ENCODE peak calls at places on chromosomes 12 and 14, in five cellular contexts. One of them, this sample, is unnamed.

GRCh38 chr14:95098984-95099599 is 58.2 kb downstream of the DICER1 start:
- DNase-seq in CD8-positive, alpha-beta memory T cell: peak; percentile 10
- DNase-seq in H9: peak; percentile 60
- DNase-seq in tibial artery: peak; percentile 75
- DNase-seq in effector memory CD4-positive, alpha-beta T cell: peak; percentile 3
- DNase-seq in this sample: no peak

GRCh38 chr12:46749322-46749721 is 76.5 kb downstream of the SLC38A4 start:
- DNase-seq in effector memory CD4-positive, alpha-beta T cell: no peak
- DNase-seq in CD8-positive, alpha-beta memory T cell: no peak
- DNase-seq in tibial artery: no peak
- DNase-seq in H9: no peak
- DNase-seq in this sample: no peak

GRCh38 chr14:50635136-50635535 is 33.0 kb downstream of the SAV1 start:
- DNase-seq in tibial artery: no peak
- DNase-seq in H9: no peak
- DNase-seq in CD8-positive, alpha-beta memory T cell: no peak
- DNase-seq in effector memory CD4-positive, alpha-beta T cell: no peak
- DNase-seq in this sample: no peak

GRCh38 chr14:101072945-101073597 is 169.5 kb upstream of the RTL1 start:
- DNase-seq in CD8-positive, alpha-beta memory T cell: no peak
- DNase-seq in H9: peak; percentile 86
- DNase-seq in effector memory CD4-positive, alpha-beta T cell: no peak
- DNase-seq in tibial artery: no peak
- DNase-seq in this sample: no peak

GRCh38 chr12:104469523-104469922 is 12.8 kb downstream of the CHST11 start:
- DNase-seq in effector memory CD4-positive, alpha-beta T cell: no peak
- DNase-seq in tibial artery: no peak
- DNase-seq in H9: no peak
- DNase-seq in CD8-positive, alpha-beta memory T cell: no peak
- DNase-seq in this sample: no peak

GRCh38 chr12:54304187-54304810 is 3.5 kb upstream of the NFE2 start:
- DNase-seq in tibial artery: peak; percentile 85
- DNase-seq in CD8-positive, alpha-beta memory T cell: peak; percentile 32
- DNase-seq in H9: peak; percentile 65
- DNase-seq in effector memory CD4-positive, alpha-beta T cell: no peak
- DNase-seq in this sample: no peak

GRCh38 chr12:122943196-122943595 is 23.1 kb downstream of the ABCB9 start:
- DNase-seq in CD8-positive, alpha-beta memory T cell: no peak
- DNase-seq in H9: no peak
- DNase-seq in tibial artery: no peak
- DNase-seq in effector memory CD4-positive, alpha-beta T cell: no peak
- DNase-seq in this sample: no peak

GRCh38 chr14:99215277-99215676 is 56.7 kb downstream of the BCL11B start:
- DNase-seq in CD8-positive, alpha-beta memory T cell: no peak
- DNase-seq in tibial artery: no peak
- DNase-seq in H9: no peak
- DNase-seq in effector memory CD4-positive, alpha-beta T cell: no peak
- DNase-seq in this sample: no peak

GRCh38 chr14:68392393-68393085 is 400.3 kb downstream of the ZFP36L1 start:
- DNase-seq in tibial artery: peak; percentile 78
- DNase-seq in H9: no peak
- DNase-seq in CD8-positive, alpha-beta memory T cell: no peak
- DNase-seq in effector memory CD4-positive, alpha-beta T cell: no peak
- DNase-seq in this sample: no peak

GRCh38 chr12:47361389-47362031 is 281.8 kb upstream of the AMIGO2 start:
- DNase-seq in H9: peak; percentile 39
- DNase-seq in CD8-positive, alpha-beta memory T cell: peak; percentile 11
- DNase-seq in tibial artery: no peak
- DNase-seq in effector memory CD4-positive, alpha-beta T cell: peak; percentile 2
- DNase-seq in this sample: no peak

GRCh38 chr14:54435500-54435981 is 5.6 kb downstream of the CNIH1 start:
- DNase-seq in tibial artery: no peak
- DNase-seq in effector memory CD4-positive, alpha-beta T cell: no peak
- DNase-seq in CD8-positive, alpha-beta memory T cell: no peak
- DNase-seq in H9: no peak
- DNase-seq in this sample: no peak

GRCh38 chr14:80275208-80275850 is 64.0 kb upstream of the DIO2 start:
- DNase-seq in tibial artery: no peak
- DNase-seq in effector memory CD4-positive, alpha-beta T cell: no peak
- DNase-seq in H9: no peak
- DNase-seq in CD8-positive, alpha-beta memory T cell: no peak
- DNase-seq in this sample: no peak

GRCh38 chr14:75634848-75635247 is 25.8 kb downstream of the ERG28 start:
- DNase-seq in tibial artery: no peak
- DNase-seq in H9: no peak
- DNase-seq in effector memory CD4-positive, alpha-beta T cell: no peak
- DNase-seq in CD8-positive, alpha-beta memory T cell: no peak
- DNase-seq in this sample: no peak

GRCh38 chr14:75562048-75562447 is 16.4 kb upstream of the FLVCR2 start:
- DNase-seq in CD8-positive, alpha-beta memory T cell: no peak
- DNase-seq in tibial artery: no peak
- DNase-seq in H9: no peak
- DNase-seq in effector memory CD4-positive, alpha-beta T cell: no peak
- DNase-seq in this sample: no peak

GRCh38 chr14:52473557-52473956 is 78.7 kb downstream of the TXNDC16 start:
- DNase-seq in H9: no peak
- DNase-seq in effector memory CD4-positive, alpha-beta T cell: no peak
- DNase-seq in CD8-positive, alpha-beta memory T cell: no peak
- DNase-seq in tibial artery: no peak
- DNase-seq in this sample: peak; percentile 1

GRCh38 chr12:49920241-49920914 is 16.7 kb upstream of the FAIM2 start:
- DNase-seq in tibial artery: no peak
- DNase-seq in effector memory CD4-positive, alpha-beta T cell: no peak
- DNase-seq in CD8-positive, alpha-beta memory T cell: no peak
- DNase-seq in H9: peak; percentile 28
- DNase-seq in this sample: no peak

GRCh38 chr12:91126516-91126915 is 15.2 kb upstream of the LUM start:
- DNase-seq in H9: no peak
- DNase-seq in tibial artery: peak; percentile 62
- DNase-seq in effector memory CD4-positive, alpha-beta T cell: no peak
- DNase-seq in CD8-positive, alpha-beta memory T cell: no peak
- DNase-seq in this sample: no peak

GRCh38 chr12:116977465-116978380 is 67.0 kb downstream of the FBXW8 start:
- DNase-seq in tibial artery: no peak
- DNase-seq in CD8-positive, alpha-beta memory T cell: no peak
- DNase-seq in effector memory CD4-positive, alpha-beta T cell: no peak
- DNase-seq in H9: no peak
- DNase-seq in this sample: no peak

GRCh38 chr12:75525263-75525662 is 13.9 kb upstream of the KRR1 start:
- DNase-seq in CD8-positive, alpha-beta memory T cell: no peak
- DNase-seq in tibial artery: no peak
- DNase-seq in effector memory CD4-positive, alpha-beta T cell: no peak
- DNase-seq in H9: no peak
- DNase-seq in this sample: no peak

GRCh38 chr14:81211844-81212243 is 8.9 kb downstream of the GTF2A1 start:
- DNase-seq in tibial artery: no peak
- DNase-seq in CD8-positive, alpha-beta memory T cell: peak; percentile 9
- DNase-seq in effector memory CD4-positive, alpha-beta T cell: no peak
- DNase-seq in H9: no peak
- DNase-seq in this sample: peak; percentile 11

GRCh38 chr14:20482382-20482781 is 13.2 kb downstream of the PNP start:
- DNase-seq in H9: no peak
- DNase-seq in CD8-positive, alpha-beta memory T cell: no peak
- DNase-seq in effector memory CD4-positive, alpha-beta T cell: no peak
- DNase-seq in tibial artery: no peak
- DNase-seq in this sample: no peak

GRCh38 chr12:2376855-2377657 is 324.3 kb downstream of the CACNA1C start:
- DNase-seq in H9: peak; percentile 94
- DNase-seq in CD8-positive, alpha-beta memory T cell: no peak
- DNase-seq in tibial artery: peak; percentile 49
- DNase-seq in effector memory CD4-positive, alpha-beta T cell: no peak
- DNase-seq in this sample: no peak

GRCh38 chr14:44981198-44981597 is 19.2 kb downstream of the TOGARAM1 start:
- DNase-seq in CD8-positive, alpha-beta memory T cell: no peak
- DNase-seq in tibial artery: no peak
- DNase-seq in effector memory CD4-positive, alpha-beta T cell: no peak
- DNase-seq in H9: no peak
- DNase-seq in this sample: no peak

GRCh38 chr12:68121143-68121542 is 38.4 kb downstream of the IFNG start:
- DNase-seq in H9: no peak
- DNase-seq in effector memory CD4-positive, alpha-beta T cell: no peak
- DNase-seq in tibial artery: no peak
- DNase-seq in CD8-positive, alpha-beta memory T cell: no peak
- DNase-seq in this sample: no peak

GRCh38 chr12:67430708-67431335 is 161.7 kb downstream of the CAND1 start:
- DNase-seq in CD8-positive, alpha-beta memory T cell: no peak
- DNase-seq in effector memory CD4-positive, alpha-beta T cell: no peak
- DNase-seq in tibial artery: peak; percentile 77
- DNase-seq in H9: no peak
- DNase-seq in this sample: no peak

GRCh38 chr14:34023824-34024767 is 73.2 kb upstream of the EGLN3 start:
- DNase-seq in CD8-positive, alpha-beta memory T cell: no peak
- DNase-seq in H9: no peak
- DNase-seq in effector memory CD4-positive, alpha-beta T cell: no peak
- DNase-seq in tibial artery: no peak
- DNase-seq in this sample: no peak

GRCh38 chr12:56297400-56297799 is 2.7 kb downstream of the CS start:
- DNase-seq in tibial artery: no peak
- DNase-seq in effector memory CD4-positive, alpha-beta T cell: no peak
- DNase-seq in CD8-positive, alpha-beta memory T cell: no peak
- DNase-seq in H9: no peak
- DNase-seq in this sample: no peak

GRCh38 chr14:50117456-50117855 is 1.1 kb upstream of the VCPKMT start:
- DNase-seq in tibial artery: no peak
- DNase-seq in H9: no peak
- DNase-seq in effector memory CD4-positive, alpha-beta T cell: no peak
- DNase-seq in CD8-positive, alpha-beta memory T cell: no peak
- DNase-seq in this sample: no peak

GRCh38 chr12:78802593-78802992 is 62.0 kb upstream of the SYT1 start:
- DNase-seq in CD8-positive, alpha-beta memory T cell: no peak
- DNase-seq in effector memory CD4-positive, alpha-beta T cell: no peak
- DNase-seq in H9: no peak
- DNase-seq in tibial artery: no peak
- DNase-seq in this sample: no peak

GRCh38 chr14:98198385-98198784 is 1073.6 kb downstream of the BCL11B start:
- DNase-seq in H9: no peak
- DNase-seq in CD8-positive, alpha-beta memory T cell: peak; percentile 39
- DNase-seq in tibial artery: no peak
- DNase-seq in effector memory CD4-positive, alpha-beta T cell: peak; percentile 25
- DNase-seq in this sample: no peak

GRCh38 chr14:64569108-64570045 is 19.6 kb downstream of the PPP1R36 start:
- DNase-seq in tibial artery: peak; percentile 88
- DNase-seq in H9: no peak
- DNase-seq in effector memory CD4-positive, alpha-beta T cell: no peak
- DNase-seq in CD8-positive, alpha-beta memory T cell: no peak
- DNase-seq in this sample: no peak

GRCh38 chr12:40020261-40020691 is 85.6 kb downstream of the SLC2A13 start:
- DNase-seq in CD8-positive, alpha-beta memory T cell: no peak
- DNase-seq in effector memory CD4-positive, alpha-beta T cell: no peak
- DNase-seq in H9: peak; percentile 54
- DNase-seq in tibial artery: no peak
- DNase-seq in this sample: no peak

GRCh38 chr12:121957831-121958515 is 39.6 kb downstream of the CFAP251 start:
- DNase-seq in effector memory CD4-positive, alpha-beta T cell: no peak
- DNase-seq in tibial artery: no peak
- DNase-seq in CD8-positive, alpha-beta memory T cell: no peak
- DNase-seq in H9: no peak
- DNase-seq in this sample: no peak

GRCh38 chr12:124525927-124526692 is 41.3 kb downstream of the NCOR2 start:
- DNase-seq in tibial artery: no peak
- DNase-seq in CD8-positive, alpha-beta memory T cell: no peak
- DNase-seq in effector memory CD4-positive, alpha-beta T cell: no peak
- DNase-seq in H9: no peak
- DNase-seq in this sample: no peak
- H3K27ac ChIP-seq in tibial artery: peak overlapping the region; percentile 66
- H3K27ac ChIP-seq in CD8-positive, alpha-beta memory T cell: no peak overlapping the region
- H3K27ac ChIP-seq in effector memory CD4-positive, alpha-beta T cell: no peak overlapping the region
- H3K27ac ChIP-seq in H9: no peak overlapping the region
- H3K27ac ChIP-seq in this sample: no peak overlapping the region

GRCh38 chr14:56452989-56453388 is 126.6 kb upstream of the TMEM260 start:
- DNase-seq in tibial artery: no peak
- DNase-seq in H9: no peak
- DNase-seq in effector memory CD4-positive, alpha-beta T cell: no peak
- DNase-seq in CD8-positive, alpha-beta memory T cell: no peak
- DNase-seq in this sample: no peak

DNA sequence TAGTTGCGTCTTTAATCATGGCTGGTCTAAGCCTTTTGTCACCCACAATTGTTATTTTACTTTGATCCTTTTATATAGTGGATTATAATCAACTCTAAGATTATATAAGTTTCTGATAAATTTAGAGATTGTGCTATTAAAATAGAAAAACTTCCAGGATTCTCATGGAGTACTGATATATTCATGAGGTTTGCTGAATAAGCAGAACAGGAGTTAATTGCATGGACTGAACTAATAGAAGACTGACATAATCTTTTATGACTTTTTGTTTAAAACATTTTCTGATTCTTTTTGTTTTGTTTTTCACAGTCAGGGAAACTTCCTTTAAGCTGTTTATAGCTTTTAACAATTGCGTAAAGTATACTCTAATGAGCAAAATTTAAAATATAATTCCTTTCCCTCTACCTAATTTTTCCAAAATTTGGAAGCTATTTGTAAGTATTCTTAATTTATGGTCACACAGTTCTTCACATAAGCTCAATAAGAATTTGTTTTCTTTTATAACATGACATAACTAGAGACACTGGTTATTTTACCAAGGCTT is 129.9 kb upstream of the TMEM260 start:
- DNase-seq in effector memory CD4-positive, alpha-beta T cell: no peak
- DNase-seq in CD8-positive, alpha-beta memory T cell: no peak
- DNase-seq in H9: no peak
- DNase-seq in tibial artery: no peak
- DNase-seq in this sample: no peak
- H3K27ac ChIP-seq in effector memory CD4-positive, alpha-beta T cell: no peak overlapping the region
- H3K27ac ChIP-seq in CD8-positive, alpha-beta memory T cell: no peak overlapping the region
- H3K27ac ChIP-seq in H9: no peak overlapping the region
- H3K27ac ChIP-seq in tibial artery: no peak overlapping the region
- H3K27ac ChIP-seq in this sample: no peak overlapping the region

DNA sequence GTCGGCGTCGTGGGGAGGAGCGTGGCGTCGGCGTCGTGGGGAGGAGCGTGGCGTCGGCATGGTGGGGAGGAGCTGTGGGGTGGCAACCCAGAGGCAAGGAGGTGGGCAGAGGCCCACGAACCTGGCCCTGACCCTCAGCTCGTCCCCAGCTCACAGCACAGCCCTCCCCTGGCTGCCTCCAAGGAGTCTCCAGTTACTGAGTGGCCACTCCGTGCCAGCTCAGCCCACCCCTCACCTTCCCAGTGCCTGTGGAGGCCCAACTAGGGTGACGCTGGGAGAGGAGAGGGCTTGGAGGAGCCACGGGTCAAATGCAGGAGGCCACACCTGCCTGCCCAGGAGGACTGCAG is 5.8 kb downstream of the ADSS1 start:
- DNase-seq in H9: no peak
- DNase-seq in effector memory CD4-positive, alpha-beta T cell: no peak
- DNase-seq in tibial artery: no peak
- DNase-seq in CD8-positive, alpha-beta memory T cell: no peak
- DNase-seq in this sample: no peak
- H3K27ac ChIP-seq in H9: no peak overlapping the region
- H3K27ac ChIP-seq in effector memory CD4-positive, alpha-beta T cell: no peak overlapping the region
- H3K27ac ChIP-seq in tibial artery: peak overlapping the region; percentile 98
- H3K27ac ChIP-seq in CD8-positive, alpha-beta memory T cell: peak overlapping the region; percentile 31
- H3K27ac ChIP-seq in this sample: no peak overlapping the region

DNA sequence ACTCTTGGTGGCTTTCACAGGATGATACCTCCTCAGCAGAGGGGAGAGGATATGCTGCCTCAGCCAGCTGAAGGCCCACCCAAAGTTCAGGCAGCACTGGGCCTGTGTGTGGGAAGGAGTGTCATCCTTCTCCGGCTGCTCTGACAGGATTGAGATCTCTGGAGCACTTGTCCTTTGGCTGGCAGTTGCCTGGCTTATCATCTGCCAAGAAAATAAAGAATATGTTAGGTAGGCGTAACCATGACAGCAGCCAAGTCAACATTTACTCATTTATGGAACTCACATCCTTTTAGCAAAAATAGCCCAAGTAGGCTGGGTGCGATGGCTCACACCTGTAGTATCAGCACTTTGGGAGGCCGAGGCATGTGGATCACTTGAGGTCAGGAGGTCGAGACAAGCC is 68.5 kb downstream of the PPFIBP1 start:
- DNase-seq in tibial artery: no peak
- DNase-seq in effector memory CD4-positive, alpha-beta T cell: no peak
- DNase-seq in CD8-positive, alpha-beta memory T cell: no peak
- DNase-seq in H9: no peak
- DNase-seq in this sample: no peak
- H3K27ac ChIP-seq in tibial artery: peak overlapping the region; percentile 57
- H3K27ac ChIP-seq in effector memory CD4-positive, alpha-beta T cell: no peak overlapping the region
- H3K27ac ChIP-seq in CD8-positive, alpha-beta memory T cell: no peak overlapping the region
- H3K27ac ChIP-seq in H9: no peak overlapping the region
- H3K27ac ChIP-seq in this sample: no peak overlapping the region